ENCODE peak calls at places on chromosomes 5 and 9, in five cellular contexts. K, Y, D, Z and I are unnamed samples.

GRCh38 chr9:34059231-34059720 is 10.6 kb upstream of the UBAP2 start:
- DNase-seq in K (no peak), D (no peak), Y (no peak), Z (no peak), I (no peak)

GRCh38 chr5:132777209-132778069 is at the start of gene SEPTIN8:
- DNase-seq in Z (peak), D (peak), Y (no peak), K (peak), I (peak)

GRCh38 chr5:91386120-91386519 is 3.0 kb upstream of the ARRDC3 start:
- DNase-seq in K (no peak), Y (peak), D (no peak), Z (no peak), I (no peak)

GRCh38 chr5:80374188-80374587 is 33.7 kb upstream of the ZFYVE16 start:
- DNase-seq in K (no peak), Z (no peak), D (no peak), Y (no peak), I (no peak)

GRCh38 chr9:129131300-129132145 is 20.3 kb downstream of the PTPA start:
- DNase-seq in Y (peak), Z (peak), D (peak), K (peak), I (peak)

GRCh38 chr9:114048533-114049452 is 29.3 kb downstream of the AMBP start:
- DNase-seq in D (no peak), Y (no peak), Z (no peak), K (no peak), I (no peak)

GRCh38 chr5:55418994-55419991 is 111.5 kb downstream of the MTREX start:
- DNase-seq in D (no peak), K (no peak), Z (no peak), Y (peak), I (no peak)

GRCh38 chr9:133825555-133826198 is 87.5 kb upstream of the SARDH start:
- DNase-seq in K (no peak), Z (no peak), Y (peak), D (no peak), I (no peak)

GRCh38 chr5:138149530-138149929 is 10.3 kb upstream of the NME5 start:
- DNase-seq in K (no peak), D (no peak), Z (no peak), Y (peak), I (no peak)

GRCh38 chr9:4295160-4295559 is 4.7 kb downstream of the GLIS3 start:
- DNase-seq in Z (no peak), D (no peak), Y (no peak), K (no peak), I (no peak)

GRCh38 chr5:178589180-178590140 is 733 bp downstream of the COL23A1 start:
- DNase-seq in D (peak), K (no peak), Y (peak), Z (peak), I (no peak)

GRCh38 chr5:139363937-139364336 is 19.2 kb downstream of the SLC23A1 start:
- DNase-seq in Y (no peak), Z (no peak), K (no peak), D (no peak), I (no peak)

GRCh38 chr9:107246259-107247254 is 36.5 kb upstream of the RAD23B start:
- DNase-seq in K (no peak), Y (peak), D (no peak), Z (peak), I (no peak)

GRCh38 chr9:4814913-4815312 is 22.2 kb downstream of the RCL1 start:
- DNase-seq in Y (no peak), Z (no peak), D (no peak), K (no peak), I (no peak)

GRCh38 chr9:18390393-18390792 is 83.6 kb upstream of the ADAMTSL1 start:
- DNase-seq in Z (no peak), K (no peak), Y (peak), D (no peak), I (no peak)

GRCh38 chr5:121816164-121816563 is 35.5 kb upstream of the FTMT start:
- DNase-seq in Y (no peak), K (no peak), Z (no peak), D (no peak), I (no peak)

GRCh38 chr9:124259273-124260078 is 1.7 kb downstream of the NEK6 start:
- DNase-seq in Y (peak), D (peak), K (peak), Z (no peak), I (no peak)

GRCh38 chr9:122126340-122127333 is 32.9 kb downstream of the NDUFA8 start:
- DNase-seq in D (no peak), Z (peak), K (no peak), Y (peak), I (no peak)

GRCh38 chr9:97555164-97555563 is 53.7 kb downstream of the TMOD1 start:
- DNase-seq in D (peak), Y (peak), K (no peak), Z (no peak), I (no peak)

GRCh38 chr9:133396952-133397351 is 20.8 kb downstream of the STKLD1 start:
- DNase-seq in Y (no peak), Z (peak), K (no peak), D (no peak), I (no peak)

GRCh38 chr9:76704601-76705204 is 59.5 kb upstream of the PCA3 start:
- DNase-seq in Z (no peak), D (no peak), K (peak), Y (peak), I (peak)
- TF ChIP-seq CTCF in Z (peak), D (peak), K (peak), Y (peak), I (peak)

GRCh38 chr9:95268681-95269080 is 48.8 kb downstream of the FANCC start:
- DNase-seq in Z (no peak), Y (peak), D (no peak), K (peak), I (no peak)
- TF ChIP-seq CTCF in Z (peak), Y (peak), D (no peak), K (peak), I (no peak)

GRCh38 chr5:165620394-165620793 is 2115.0 kb downstream of the MAT2B start:
- DNase-seq in K (no peak), Y (peak), D (no peak), Z (no peak), I (no peak)

GRCh38 chr5:165617491-165617890 is 2112.1 kb downstream of the MAT2B start:
- DNase-seq in Y (peak), D (no peak), Z (no peak), K (no peak), I (no peak)

DNA sequence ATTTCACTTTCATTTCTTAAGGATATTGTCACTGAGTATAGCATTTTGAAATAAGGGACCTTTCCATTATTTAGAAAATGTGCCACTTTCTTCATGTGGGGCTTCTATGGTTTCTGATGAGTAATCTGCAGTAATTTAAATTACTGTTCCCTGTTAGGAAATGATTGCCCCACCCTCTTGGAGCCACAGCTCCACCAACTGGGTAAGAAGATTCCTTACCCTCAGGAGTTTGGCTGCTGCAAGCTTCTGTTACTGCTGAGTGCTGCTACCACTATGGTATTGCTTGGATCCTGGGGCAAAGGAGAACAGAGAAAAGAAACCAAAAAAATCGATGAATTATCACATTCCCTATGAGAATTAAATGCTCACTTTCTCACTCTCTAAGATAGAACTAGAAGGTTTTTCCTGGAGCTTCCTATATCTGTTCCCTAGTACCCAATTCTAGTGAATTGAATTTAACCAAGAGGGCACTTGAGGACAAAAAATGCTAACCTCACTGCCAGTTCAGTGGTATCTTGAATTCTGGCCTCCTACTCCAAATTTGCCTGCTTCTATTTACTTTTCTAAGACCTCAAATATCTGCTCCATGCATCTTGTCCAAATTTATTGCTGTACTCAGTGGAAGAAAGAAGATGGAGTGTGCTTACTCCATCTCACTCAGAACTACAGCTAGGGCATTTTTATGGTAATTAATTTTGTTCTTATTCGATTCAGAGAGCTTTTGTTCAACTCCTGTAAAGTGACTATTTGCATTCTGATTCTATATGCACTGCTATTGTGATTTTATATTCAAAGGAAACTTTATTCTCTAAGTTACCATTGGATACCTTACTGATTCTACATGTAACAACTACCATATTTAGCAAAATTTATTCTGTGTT is 2111.4 kb downstream of the MAT2B start:
- DNase-seq in Z (no peak), D (no peak), K (no peak), Y (peak), I (no peak)
- TF ChIP-seq CTCF in Z (peak), D (no peak), K (no peak), Y (peak), I (no peak)

GRCh38 chr5:159531554-159532105 is 201.3 kb upstream of the IL12B start:
- DNase-seq in K (no peak), D (no peak), Y (no peak), Z (no peak), I (no peak)
- TF ChIP-seq CTCF in K (no peak), D (no peak), Y (peak), Z (no peak), I (no peak)

DNA sequence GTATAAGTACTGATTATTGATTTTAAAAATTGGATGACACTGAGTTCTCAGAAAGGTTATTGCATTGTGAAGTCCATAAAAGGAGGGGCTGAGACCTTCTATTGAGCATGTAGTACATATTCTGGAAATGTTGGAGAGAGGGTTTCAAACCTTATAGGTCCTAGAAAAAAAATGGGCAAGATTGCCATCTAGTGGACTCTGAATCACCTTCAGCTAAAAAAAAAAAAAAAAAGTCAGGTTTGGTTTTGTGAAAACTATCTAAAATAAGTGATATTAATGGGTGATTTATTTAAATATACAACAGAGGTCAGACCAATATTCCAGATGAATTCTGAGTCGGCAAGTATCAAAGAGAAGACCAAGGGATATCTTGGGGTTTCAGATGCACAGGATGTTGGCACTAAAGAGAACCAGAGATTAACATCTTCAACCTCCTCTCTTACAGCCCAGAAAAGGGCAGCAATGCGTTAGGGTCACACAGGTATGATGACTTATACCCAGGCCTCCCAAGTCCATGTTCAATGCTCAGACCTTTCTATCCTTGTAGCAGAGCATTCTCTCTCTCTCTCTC is 109.8 kb upstream of the NMUR2 start:
- DNase-seq in D (no peak), K (no peak), Z (no peak), Y (peak), I (peak)
- TF ChIP-seq CTCF in D (no peak), K (no peak), Z (peak), Y (peak), I (no peak)

DNA sequence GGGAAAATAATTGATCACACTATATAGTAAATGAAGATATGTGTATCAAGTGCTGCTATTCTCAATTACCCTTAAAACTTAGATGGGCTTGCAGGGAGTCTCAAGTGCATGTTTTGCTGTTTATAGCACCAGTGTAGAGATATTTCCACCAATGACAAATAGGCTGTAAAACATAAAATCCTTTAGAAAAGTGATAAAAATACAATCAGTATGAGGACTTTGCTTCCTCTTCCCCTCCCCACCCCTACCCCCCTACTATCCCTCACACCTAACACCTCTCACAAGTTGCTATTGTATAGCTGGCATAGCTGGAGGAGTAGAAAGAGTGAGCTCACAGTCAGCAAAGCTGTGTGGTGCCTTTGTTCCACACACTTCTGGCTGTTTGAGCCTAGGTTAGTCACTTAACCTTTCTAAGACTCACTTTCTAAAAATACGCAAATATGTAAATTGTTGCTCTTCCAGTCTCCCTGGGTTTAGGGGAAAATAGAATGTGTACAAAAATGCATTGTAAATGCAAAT is 93.1 kb downstream of the PDE4D start:
- DNase-seq in K (no peak), Z (no peak), D (no peak), Y (no peak), I (no peak)
- TF ChIP-seq CTCF in K (no peak), Z (no peak), D (no peak), Y (no peak), I (no peak)

GRCh38 chr5:130555429-130555828 is 609.6 kb downstream of the HINT1 start:
- DNase-seq in Y (no peak), D (no peak), Z (no peak), K (no peak), I (no peak)
- TF ChIP-seq CTCF in Y (no peak), D (no peak), Z (peak), K (no peak), I (no peak)

GRCh38 chr5:135747824-135748223 is 86.6 kb upstream of the SLC25A48 start:
- DNase-seq in Z (no peak), D (no peak), Y (no peak), K (no peak), I (no peak)

GRCh38 chr5:135745897-135746500 is 88.5 kb upstream of the SLC25A48 start:
- DNase-seq in K (no peak), Y (no peak), D (no peak), Z (no peak), I (no peak)

GRCh38 chr5:135753990-135754389 is 80.5 kb upstream of the SLC25A48 start:
- DNase-seq in Z (no peak), D (no peak), K (no peak), Y (no peak), I (no peak)

GRCh38 chr5:135750506-135750905 is 84.0 kb upstream of the SLC25A48 start:
- DNase-seq in K (no peak), Y (no peak), Z (no peak), D (no peak), I (no peak)
- TF ChIP-seq CTCF in K (no peak), Y (peak), Z (peak), D (no peak), I (no peak)

GRCh38 chr5:60883229-60883628 is 39.2 kb upstream of the ELOVL7 start:
- DNase-seq in D (no peak), Y (no peak), Z (no peak), K (no peak), I (peak)
- TF ChIP-seq CTCF in D (no peak), Y (no peak), Z (peak), K (peak), I (no peak)

GRCh38 chr9:127386249-127386648 is 10.7 kb upstream of the SLC2A8 start:
- DNase-seq in Z (peak), D (no peak), K (no peak), Y (no peak), I (no peak)

GRCh38 chr9:127382541-127382940 is 14.4 kb upstream of the SLC2A8 start:
- DNase-seq in Z (no peak), Y (no peak), D (no peak), K (no peak), I (no peak)

GRCh38 chr9:127386981-127387380 is 10.0 kb upstream of the SLC2A8 start:
- DNase-seq in Y (no peak), K (no peak), D (no peak), Z (no peak), I (no peak)

GRCh38 chr9:127384016-127384730 is 12.8 kb upstream of the SLC2A8 start:
- DNase-seq in D (no peak), Z (no peak), Y (no peak), K (no peak), I (no peak)

DNA sequence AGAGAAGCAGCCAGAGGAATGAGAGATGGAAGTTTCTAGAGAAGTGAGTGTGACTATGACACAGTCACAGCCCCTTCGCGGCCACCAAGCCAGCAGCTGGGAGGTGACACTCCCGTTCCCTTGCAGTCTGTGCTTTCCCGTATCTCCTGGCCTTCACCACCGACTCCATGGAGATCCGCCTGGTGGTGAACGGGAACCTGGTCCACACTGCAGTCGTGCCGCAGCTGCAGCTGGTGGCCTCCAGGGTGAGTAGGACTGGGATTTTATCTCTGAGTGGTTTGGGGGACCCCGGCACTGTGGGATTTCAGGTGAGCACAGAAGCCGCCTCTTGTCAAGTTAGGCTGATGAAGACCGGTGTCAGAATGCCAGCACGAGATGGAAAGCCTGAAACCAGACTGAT is 12.1 kb upstream of the SLC2A8 start:
- DNase-seq in Z (no peak), Y (no peak), D (no peak), K (no peak), I (no peak)
- TF ChIP-seq CTCF in Z (peak), Y (no peak), D (no peak), K (no peak), I (no peak)